ENCODE peak calls at places on chromosome 9, in four cellular contexts. P, V, W and U are unnamed samples.

GRCh38 chr9:117030254-117030768 is 343.2 kb downstream of the TRIM32 start:
- DNase-seq in V (no peak), P (no peak), W (no peak), U (no peak)

GRCh38 chr9:89234636-89235035 is 56.0 kb upstream of the SHC3 start:
- DNase-seq in V (no peak), P (no peak), W (peak; percentile 3), U (no peak)

GRCh38 chr9:121728916-121729315 is 77.5 kb downstream of the DAB2IP start:
- DNase-seq in P (no peak), V (no peak), W (no peak), U (no peak)

GRCh38 chr9:127778280-127779135 is at the start of gene SH2D3C:
- DNase-seq in W (no peak), V (no peak), P (no peak), U (peak; percentile 73)

GRCh38 chr9:23621924-23622323 is 204.1 kb downstream of the ELAVL2 start:
- DNase-seq in P (no peak), V (no peak), W (no peak), U (no peak)

GRCh38 chr9:37010180-37010579 is 23.9 kb downstream of the PAX5 start:
- DNase-seq in V (no peak), W (no peak), P (no peak), U (no peak)

GRCh38 chr9:38068616-38068865 is 486 bp downstream of the SHB start:
- DNase-seq in P (peak; percentile 44), W (no peak), V (peak; percentile 76), U (no peak)

GRCh38 chr9:35432076-35432475 is 57.8 kb upstream of the RUSC2 start:
- DNase-seq in V (no peak), W (no peak), P (no peak), U (no peak)

GRCh38 chr9:14238518-14238917 is 75.4 kb downstream of the NFIB start:
- DNase-seq in P (no peak), W (no peak), V (no peak), U (no peak)

GRCh38 chr9:2465921-2466460 is 155.6 kb upstream of the VLDLR start:
- DNase-seq in W (peak; percentile 84), P (no peak), V (no peak), U (no peak)

GRCh38 chr9:16406536-16407225 is 463.8 kb downstream of the BNC2 start:
- DNase-seq in W (no peak), P (no peak), V (no peak), U (no peak)

GRCh38 chr9:38017885-38018186 is 51.2 kb downstream of the SHB start:
- DNase-seq in W (no peak), P (no peak), V (no peak), U (no peak)

GRCh38 chr9:70551391-70551790 is 136.9 kb upstream of the KLF9 start:
- DNase-seq in W (no peak), P (no peak), V (no peak), U (no peak)

GRCh38 chr9:97510797-97511761 is 9.6 kb downstream of the TMOD1 start:
- DNase-seq in V (peak; percentile 31), P (no peak), W (peak; percentile 84), U (no peak)

GRCh38 chr9:3875371-3876132 is 349.8 kb upstream of the RFX3 start:
- DNase-seq in W (no peak), P (no peak), V (no peak), U (no peak)

GRCh38 chr9:101437806-101438232 is 2.2 kb upstream of the ALDOB start:
- DNase-seq in V (no peak), P (no peak), W (no peak), U (no peak)

GRCh38 chr9:100324594-100325200 is 28.0 kb downstream of the TEX10 start:
- DNase-seq in P (no peak), V (no peak), W (no peak), U (no peak)

GRCh38 chr9:109590945-109591344 is 92.8 kb upstream of the PTPN3 start:
- DNase-seq in V (no peak), W (no peak), P (no peak), U (no peak)

GRCh38 chr9:107932036-107932435 is 442.5 kb upstream of the KLF4 start:
- DNase-seq in P (no peak), V (no peak), W (no peak), U (no peak)

GRCh38 chr9:93684806-93685553 is 108.6 kb downstream of the PHF2 start:
- DNase-seq in W (no peak), V (peak; percentile 44), P (no peak), U (no peak)

GRCh38 chr9:131651160-131651559 is 88.7 kb downstream of the RAPGEF1 start:
- DNase-seq in P (no peak), W (no peak), V (no peak), U (no peak)

GRCh38 chr9:113160571-113160970 is 9.8 kb downstream of the SLC31A2 start:
- DNase-seq in P (no peak), W (no peak), V (no peak), U (no peak)

GRCh38 chr9:85224729-85225128 is 517.0 kb downstream of the AGTPBP1 start:
- DNase-seq in W (no peak), P (no peak), V (no peak), U (no peak)

GRCh38 chr9:85156652-85157051 is 487.1 kb downstream of the NTRK2 start:
- DNase-seq in V (no peak), P (no peak), W (no peak), U (no peak)

GRCh38 chr9:70136632-70137031 is 93.0 kb downstream of the MAMDC2 start:
- DNase-seq in W (no peak), V (no peak), P (no peak), U (no peak)

GRCh38 chr9:89777544-89777943 is 172.7 kb downstream of the GADD45G start:
- DNase-seq in V (no peak), P (no peak), W (no peak), U (no peak)

GRCh38 chr9:72751541-72751940 is 201.3 kb downstream of the ALDH1A1 start:
- DNase-seq in V (no peak), P (no peak), W (no peak), U (no peak)

GRCh38 chr9:5448016-5448415 is 2.3 kb upstream of the CD274 start:
- DNase-seq in W (no peak), P (no peak), V (no peak), U (no peak)

GRCh38 chr9:96222132-96222531 is 79.8 kb downstream of the HSD17B3 start:
- DNase-seq in W (no peak), V (peak; percentile 41), P (no peak), U (no peak)

GRCh38 chr9:72633966-72634365 is 112.6 kb downstream of the TMC1 start:
- DNase-seq in W (no peak), V (peak; percentile 6), P (no peak), U (no peak)

GRCh38 chr9:120723547-120723946 is 9.3 kb upstream of the MEGF9 start:
- DNase-seq in W (no peak), V (no peak), P (no peak), U (no peak)

GRCh38 chr9:124285903-124286291 is 28.1 kb downstream of the NEK6 start:
- DNase-seq in W (peak; percentile 70), P (no peak), V (peak; percentile 32), U (peak; percentile 79)

GRCh38 chr9:121075251-121076036 is 689 bp downstream of the CNTRL start:
- DNase-seq in P (no peak), V (no peak), W (no peak), U (peak; percentile 51)

GRCh38 chr9:138049085-138049778 is 171.7 kb downstream of the CACNA1B start:
- DNase-seq in P (no peak), V (no peak), W (no peak), U (no peak)

GRCh38 chr9:138049779-138050471 is 172.3 kb downstream of the CACNA1B start:
- DNase-seq in W (no peak), P (no peak), V (no peak), U (no peak)

GRCh38 chr9:138052322-138052615 is 174.7 kb downstream of the CACNA1B start:
- DNase-seq in P (peak; percentile 5), W (no peak), V (no peak), U (no peak)

GRCh38 chr9:138051586-138052321 is 174.2 kb downstream of the CACNA1B start:
- DNase-seq in V (no peak), P (peak; percentile 3), W (no peak), U (no peak)

DNA sequence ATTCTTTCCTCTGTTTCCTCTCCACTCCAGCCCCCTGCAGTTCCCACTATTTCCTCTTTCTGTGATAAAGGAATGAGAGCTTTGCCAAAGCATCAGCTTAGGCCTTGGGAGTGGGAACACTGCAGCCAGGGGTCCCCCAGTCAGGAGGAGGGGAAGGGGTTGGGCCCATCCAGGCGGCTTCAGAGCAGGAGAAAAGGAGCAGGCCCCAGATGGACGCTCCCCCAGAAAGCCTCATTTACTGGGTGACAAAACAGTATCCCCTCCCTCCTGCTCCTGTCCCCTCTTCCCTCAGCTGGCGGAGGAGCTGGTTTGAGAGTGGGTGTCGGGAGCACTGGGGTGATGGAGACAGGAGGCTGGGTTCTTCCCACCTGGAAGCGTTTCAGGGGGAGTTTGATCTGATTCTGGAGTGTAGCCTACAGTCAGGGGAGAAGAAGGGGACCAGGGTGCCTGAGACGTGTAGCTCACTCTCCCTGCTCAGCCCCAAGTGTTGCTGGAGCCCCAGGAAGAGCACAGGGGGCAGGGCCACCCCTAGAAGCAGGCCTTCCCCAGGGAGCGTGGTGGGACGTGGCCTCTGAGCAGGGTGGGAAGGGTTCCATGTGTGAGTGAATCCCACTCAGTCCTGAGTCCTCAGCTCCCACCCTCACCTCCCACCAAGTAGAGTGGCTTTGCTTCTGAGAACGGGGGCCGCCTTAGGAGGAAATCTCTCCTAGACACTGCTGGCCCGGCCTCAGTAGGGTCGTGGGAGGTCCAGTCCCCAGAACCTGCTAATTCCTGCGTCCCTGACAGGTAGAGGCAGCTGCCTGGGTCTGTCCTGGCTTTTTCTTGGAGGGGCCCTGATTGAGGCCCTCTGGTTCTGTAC is 173.1 kb downstream of the CACNA1B start:
- DNase-seq in P (no peak), V (no peak), W (no peak), U (no peak)
- TF ChIP-seq SPI1 in P (no peak), V (no peak), W (no peak), U (no peak)

DNA sequence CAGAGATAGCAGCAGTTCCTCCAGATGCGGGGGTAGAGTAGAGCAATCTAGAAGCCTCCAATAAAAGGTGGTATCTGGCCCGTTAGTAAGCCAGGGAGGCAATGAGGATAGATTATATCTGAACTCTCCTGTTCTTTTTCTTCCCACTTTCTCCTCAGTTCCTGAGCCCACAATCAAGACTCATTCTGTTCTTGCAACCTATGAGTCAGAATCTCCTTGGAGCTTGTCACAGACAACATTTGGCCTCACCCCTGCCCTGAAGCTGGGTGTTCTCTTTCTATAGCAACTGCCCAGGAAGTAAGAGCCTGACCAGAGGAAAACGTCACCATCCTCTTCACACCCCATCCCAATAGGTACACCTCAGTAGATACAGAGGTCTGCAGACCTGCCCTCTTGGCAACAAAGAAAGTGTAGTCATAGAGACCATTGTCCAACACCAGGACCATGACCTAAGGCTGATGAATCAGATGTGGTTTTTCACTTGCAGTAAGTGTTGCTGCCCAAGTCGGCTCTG is 76.3 kb upstream of the PCA3 start:
- DNase-seq in V (no peak), W (no peak), P (no peak), U (no peak)
- TF ChIP-seq SPI1 in V (no peak), W (no peak), P (no peak), U (no peak)

GRCh38 chr9:106025449-106025848 is 331.1 kb downstream of the TMEM38B start:
- DNase-seq in W (no peak), V (no peak), P (no peak), U (no peak)
- TF ChIP-seq SPI1 in W (no peak), V (no peak), P (no peak), U (no peak)

GRCh38 chr9:21413089-21414023 is 4.4 kb downstream of the IFNA8 start:
- DNase-seq in P (no peak), W (no peak), V (no peak), U (no peak)

GRCh38 chr9:21414220-21414940 is 5.5 kb downstream of the IFNA8 start:
- DNase-seq in V (no peak), P (no peak), W (no peak), U (no peak)

GRCh38 chr9:21415492-21416267 is 6.8 kb downstream of the IFNA8 start:
- DNase-seq in W (no peak), V (no peak), P (no peak), U (no peak)

GRCh38 chr9:21408817-21409216 is at the start of gene IFNA8:
- DNase-seq in V (no peak), P (no peak), W (no peak), U (no peak)

GRCh38 chr9:21412109-21412508 is 3.2 kb downstream of the IFNA8 start:
- DNase-seq in W (no peak), P (no peak), V (no peak), U (no peak)
- TF ChIP-seq SPI1 in W (no peak), P (no peak), V (no peak), U (no peak)